ENCODE peak calls at places on chromosomes 13 and 19, in ten cellular contexts. One of them, this sample, is unnamed. For H3K4me1, the result is how much of the 10 kb centered on the place peaks cover.

GRCh38 chr19:739998-740715 is 10.8 kb upstream of the MISP start:
- DNase-seq in H1: no peak
- DNase-seq in esophagus squamous epithelium: no peak
- DNase-seq in breast epithelium: no peak
- DNase-seq in suprapubic skin: no peak
- DNase-seq in Peyer's patch: peak
- DNase-seq in transverse colon: no peak
- DNase-seq in IMR-90: no peak
- DNase-seq in HepG2: peak
- DNase-seq in body of pancreas: no peak
- DNase-seq in this sample: no peak

GRCh38 chr19:52200044-52200443 is 10.2 kb downstream of the PPP2R1A start:
- DNase-seq in suprapubic skin: peak
- DNase-seq in Peyer's patch: no peak
- DNase-seq in breast epithelium: peak
- DNase-seq in body of pancreas: no peak
- DNase-seq in HepG2: no peak
- DNase-seq in IMR-90: peak
- DNase-seq in H1: no peak
- DNase-seq in esophagus squamous epithelium: no peak
- DNase-seq in transverse colon: no peak
- DNase-seq in this sample: peak

GRCh38 chr13:37306778-37307544 is 201.5 kb upstream of the CSNK1A1L start:
- DNase-seq in H1: no peak
- DNase-seq in Peyer's patch: no peak
- DNase-seq in body of pancreas: no peak
- DNase-seq in HepG2: no peak
- DNase-seq in breast epithelium: no peak
- DNase-seq in transverse colon: no peak
- DNase-seq in IMR-90: peak
- DNase-seq in suprapubic skin: no peak
- DNase-seq in esophagus squamous epithelium: no peak
- DNase-seq in this sample: no peak

GRCh38 chr19:7917292-7918061 is 2.7 kb upstream of the SNAPC2 start:
- DNase-seq in Peyer's patch: peak
- DNase-seq in esophagus squamous epithelium: no peak
- DNase-seq in HepG2: no peak
- DNase-seq in transverse colon: peak
- DNase-seq in body of pancreas: peak
- DNase-seq in breast epithelium: no peak
- DNase-seq in IMR-90: peak
- DNase-seq in suprapubic skin: no peak
- DNase-seq in H1: no peak
- DNase-seq in this sample: peak

GRCh38 chr13:39451301-39451700 is 151.7 kb downstream of the LHFPL6 start:
- DNase-seq in HepG2: no peak
- DNase-seq in breast epithelium: no peak
- DNase-seq in Peyer's patch: no peak
- DNase-seq in transverse colon: no peak
- DNase-seq in esophagus squamous epithelium: no peak
- DNase-seq in body of pancreas: no peak
- DNase-seq in IMR-90: peak
- DNase-seq in suprapubic skin: no peak
- DNase-seq in H1: no peak
- DNase-seq in this sample: no peak

GRCh38 chr13:97506511-97506910 is 72.5 kb downstream of the RAP2A start:
- DNase-seq in IMR-90: peak
- DNase-seq in HepG2: no peak
- DNase-seq in transverse colon: no peak
- DNase-seq in suprapubic skin: no peak
- DNase-seq in breast epithelium: no peak
- DNase-seq in esophagus squamous epithelium: no peak
- DNase-seq in body of pancreas: no peak
- DNase-seq in H1: no peak
- DNase-seq in Peyer's patch: no peak
- DNase-seq in this sample: no peak

GRCh38 chr13:112532837-112533745 is 54.9 kb downstream of the TUBGCP3 start:
- DNase-seq in IMR-90: no peak
- DNase-seq in suprapubic skin: no peak
- DNase-seq in esophagus squamous epithelium: no peak
- DNase-seq in transverse colon: no peak
- DNase-seq in H1: no peak
- DNase-seq in breast epithelium: no peak
- DNase-seq in body of pancreas: no peak
- DNase-seq in Peyer's patch: no peak
- DNase-seq in HepG2: no peak
- DNase-seq in this sample: no peak

GRCh38 chr19:1266116-1266817 is 2.9 kb upstream of the CIRBP start:
- DNase-seq in IMR-90: peak
- DNase-seq in Peyer's patch: peak
- DNase-seq in H1: no peak
- DNase-seq in esophagus squamous epithelium: peak
- DNase-seq in transverse colon: peak
- DNase-seq in breast epithelium: no peak
- DNase-seq in body of pancreas: peak
- DNase-seq in HepG2: peak
- DNase-seq in suprapubic skin: peak
- DNase-seq in this sample: peak

DNA sequence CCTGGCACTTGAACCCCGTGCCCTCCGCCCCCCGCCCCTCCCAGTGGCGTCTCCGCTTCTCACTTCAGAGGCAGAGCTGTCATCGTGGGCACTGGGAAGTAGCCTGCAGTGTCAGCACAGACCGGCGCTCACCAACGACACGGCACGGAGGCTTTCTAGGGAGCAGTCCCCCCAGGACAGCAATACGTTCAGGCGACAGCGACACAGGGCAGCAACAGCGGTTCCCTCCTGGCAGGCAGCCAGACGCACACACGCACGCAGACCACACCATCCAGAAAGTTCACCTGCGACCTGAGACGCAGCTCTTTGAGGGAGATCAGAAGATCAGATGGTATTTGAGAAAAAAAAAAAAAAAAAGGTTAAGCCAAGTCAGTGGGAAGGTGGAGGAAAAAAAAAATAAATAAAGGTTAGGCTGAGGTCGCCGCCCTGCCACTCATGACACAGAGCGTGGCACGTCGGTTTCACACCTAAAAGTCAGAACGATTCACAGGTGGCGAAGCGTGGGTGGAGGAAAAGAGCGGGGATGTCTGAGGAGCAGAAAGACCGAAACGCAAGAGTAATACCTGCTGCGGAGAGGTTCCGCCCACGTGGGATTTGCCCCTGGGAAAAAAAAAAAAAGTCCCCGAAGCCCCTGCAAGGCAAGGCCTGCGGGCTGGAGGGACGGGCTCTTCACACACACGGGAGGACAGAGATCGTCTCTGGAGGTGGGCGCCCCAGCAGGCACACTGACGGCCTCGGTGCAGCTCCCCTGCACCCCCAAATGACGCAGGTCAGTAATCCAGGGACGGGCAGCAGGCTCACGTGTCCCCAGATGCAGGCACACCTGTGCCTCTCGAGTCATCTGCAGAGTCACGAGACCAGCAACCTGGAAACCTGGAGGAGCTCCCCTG is 94.5 kb downstream of the GNG7 start:
- DNase-seq in body of pancreas: no peak
- DNase-seq in H1: no peak
- DNase-seq in IMR-90: no peak
- DNase-seq in breast epithelium: no peak
- DNase-seq in suprapubic skin: no peak
- DNase-seq in HepG2: no peak
- DNase-seq in esophagus squamous epithelium: no peak
- DNase-seq in Peyer's patch: peak
- DNase-seq in transverse colon: peak
- DNase-seq in this sample: no peak
- H3K4me3 ChIP-seq in body of pancreas: no peak
- H3K4me3 ChIP-seq in H1: no peak
- H3K4me3 ChIP-seq in IMR-90: no peak
- H3K4me3 ChIP-seq in breast epithelium: no peak
- H3K4me3 ChIP-seq in suprapubic skin: no peak
- H3K4me3 ChIP-seq in HepG2: no peak
- H3K4me3 ChIP-seq in esophagus squamous epithelium: no peak
- H3K4me3 ChIP-seq in Peyer's patch: no peak
- H3K4me3 ChIP-seq in transverse colon: no peak
- H3K4me3 ChIP-seq in this sample: no peak

GRCh38 chr19:48858984-48859710 is 9.3 kb downstream of the PLEKHA4 start:
- DNase-seq in IMR-90: no peak
- DNase-seq in transverse colon: peak
- DNase-seq in HepG2: no peak
- DNase-seq in breast epithelium: no peak
- DNase-seq in esophagus squamous epithelium: no peak
- DNase-seq in suprapubic skin: no peak
- DNase-seq in H1: no peak
- DNase-seq in Peyer's patch: no peak
- DNase-seq in body of pancreas: peak
- DNase-seq in this sample: no peak
- TF ChIP-seq POLR2A in IMR-90: no peak
- TF ChIP-seq POLR2A in transverse colon: no peak
- TF ChIP-seq POLR2A in HepG2: no peak
- TF ChIP-seq POLR2A in breast epithelium: no peak
- TF ChIP-seq POLR2A in esophagus squamous epithelium: no peak
- TF ChIP-seq POLR2A in suprapubic skin: no peak
- TF ChIP-seq POLR2A in H1: no peak
- TF ChIP-seq POLR2A in Peyer's patch: no peak
- TF ChIP-seq POLR2A in body of pancreas: no peak
- TF ChIP-seq POLR2A in this sample: no peak

GRCh38 chr13:114164027-114164426 is 15.0 kb upstream of the CFAP97D2 start:
- DNase-seq in transverse colon: no peak
- DNase-seq in Peyer's patch: no peak
- DNase-seq in IMR-90: no peak
- DNase-seq in breast epithelium: no peak
- DNase-seq in esophagus squamous epithelium: no peak
- DNase-seq in H1: no peak
- DNase-seq in suprapubic skin: no peak
- DNase-seq in HepG2: no peak
- DNase-seq in body of pancreas: no peak
- DNase-seq in this sample: no peak

GRCh38 chr13:114161028-114161556 is 18.0 kb upstream of the CFAP97D2 start:
- DNase-seq in H1: no peak
- DNase-seq in breast epithelium: no peak
- DNase-seq in IMR-90: no peak
- DNase-seq in suprapubic skin: no peak
- DNase-seq in transverse colon: no peak
- DNase-seq in HepG2: no peak
- DNase-seq in body of pancreas: no peak
- DNase-seq in esophagus squamous epithelium: no peak
- DNase-seq in Peyer's patch: peak
- DNase-seq in this sample: peak

GRCh38 chr13:114161644-114162532 is 17.2 kb upstream of the CFAP97D2 start:
- DNase-seq in Peyer's patch: peak
- DNase-seq in HepG2: peak
- DNase-seq in transverse colon: peak
- DNase-seq in esophagus squamous epithelium: no peak
- DNase-seq in H1: no peak
- DNase-seq in IMR-90: peak
- DNase-seq in breast epithelium: peak
- DNase-seq in body of pancreas: peak
- DNase-seq in suprapubic skin: no peak
- DNase-seq in this sample: peak

GRCh38 chr13:114164681-114165429 is 14.2 kb upstream of the CFAP97D2 start:
- DNase-seq in HepG2: no peak
- DNase-seq in body of pancreas: no peak
- DNase-seq in transverse colon: no peak
- DNase-seq in suprapubic skin: no peak
- DNase-seq in esophagus squamous epithelium: no peak
- DNase-seq in H1: no peak
- DNase-seq in breast epithelium: no peak
- DNase-seq in Peyer's patch: no peak
- DNase-seq in IMR-90: no peak
- DNase-seq in this sample: no peak

DNA sequence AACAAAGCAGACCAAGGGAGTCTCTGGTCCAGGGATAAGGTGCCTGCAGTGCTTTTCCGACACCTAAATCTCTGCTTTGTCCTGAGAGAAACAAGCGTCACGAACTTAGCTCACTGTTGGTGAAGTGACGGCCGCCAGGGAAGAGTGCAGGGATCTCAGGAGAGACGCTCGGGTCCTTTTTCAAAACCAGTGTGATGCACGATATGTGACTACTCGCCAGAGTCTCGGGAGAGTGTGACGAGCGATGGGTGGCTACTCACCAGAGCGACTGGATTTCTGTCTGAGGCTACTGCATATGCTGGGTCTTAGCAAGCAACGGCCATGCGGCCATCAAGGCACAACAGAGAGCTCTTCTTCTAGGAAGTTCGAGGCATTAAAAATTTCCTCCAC is 16.5 kb upstream of the CFAP97D2 start:
- DNase-seq in HepG2: no peak
- DNase-seq in H1: no peak
- DNase-seq in esophagus squamous epithelium: no peak
- DNase-seq in breast epithelium: no peak
- DNase-seq in IMR-90: no peak
- DNase-seq in transverse colon: no peak
- DNase-seq in suprapubic skin: no peak
- DNase-seq in body of pancreas: no peak
- DNase-seq in Peyer's patch: peak
- DNase-seq in this sample: no peak
- H3K4me1 ChIP-seq in HepG2: under half
- H3K4me1 ChIP-seq in H1: under half
- H3K4me1 ChIP-seq in esophagus squamous epithelium: under half
- H3K4me1 ChIP-seq in breast epithelium: under half
- H3K4me1 ChIP-seq in IMR-90: under half
- H3K4me1 ChIP-seq in transverse colon: under half
- H3K4me1 ChIP-seq in suprapubic skin: under half
- H3K4me1 ChIP-seq in body of pancreas: under half
- H3K4me1 ChIP-seq in Peyer's patch: under half
- H3K4me1 ChIP-seq in this sample: under half

GRCh38 chr19:35155441-35155840 is 906 bp downstream of the FXYD5 start:
- DNase-seq in body of pancreas: no peak
- DNase-seq in H1: no peak
- DNase-seq in transverse colon: no peak
- DNase-seq in esophagus squamous epithelium: no peak
- DNase-seq in breast epithelium: no peak
- DNase-seq in Peyer's patch: no peak
- DNase-seq in HepG2: no peak
- DNase-seq in IMR-90: no peak
- DNase-seq in suprapubic skin: no peak
- DNase-seq in this sample: no peak

GRCh38 chr19:35154535-35155406 is at the start of gene FXYD5:
- DNase-seq in body of pancreas: peak
- DNase-seq in H1: no peak
- DNase-seq in Peyer's patch: no peak
- DNase-seq in transverse colon: peak
- DNase-seq in IMR-90: peak
- DNase-seq in esophagus squamous epithelium: no peak
- DNase-seq in breast epithelium: no peak
- DNase-seq in suprapubic skin: peak
- DNase-seq in HepG2: no peak
- DNase-seq in this sample: no peak

GRCh38 chr19:35155981-35156672 is 1.6 kb downstream of the FXYD5 start:
- DNase-seq in esophagus squamous epithelium: no peak
- DNase-seq in HepG2: no peak
- DNase-seq in H1: no peak
- DNase-seq in Peyer's patch: no peak
- DNase-seq in suprapubic skin: no peak
- DNase-seq in breast epithelium: no peak
- DNase-seq in IMR-90: no peak
- DNase-seq in transverse colon: no peak
- DNase-seq in body of pancreas: no peak
- DNase-seq in this sample: no peak

GRCh38 chr19:35157431-35157830 is 2.9 kb downstream of the FXYD5 start:
- DNase-seq in transverse colon: no peak
- DNase-seq in IMR-90: no peak
- DNase-seq in HepG2: no peak
- DNase-seq in suprapubic skin: no peak
- DNase-seq in Peyer's patch: no peak
- DNase-seq in esophagus squamous epithelium: no peak
- DNase-seq in breast epithelium: no peak
- DNase-seq in body of pancreas: no peak
- DNase-seq in H1: no peak
- DNase-seq in this sample: no peak

DNA sequence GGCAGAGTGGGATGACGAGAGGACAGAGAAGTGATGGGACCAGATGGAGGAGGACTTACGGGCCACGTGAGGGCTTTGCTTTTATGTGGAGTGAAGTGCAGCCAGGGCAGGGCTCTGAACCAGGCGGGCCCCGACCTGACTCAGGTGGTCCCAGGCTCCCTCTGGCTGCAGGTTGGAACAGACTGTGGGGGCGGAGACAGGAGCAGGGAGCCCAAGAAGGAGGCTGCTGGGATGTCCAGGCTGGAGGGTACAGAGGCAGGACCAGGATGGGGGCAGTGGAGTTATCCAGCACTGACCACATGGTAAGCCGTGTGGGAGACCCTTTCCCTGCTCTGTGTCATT is 2.1 kb downstream of the FXYD5 start:
- DNase-seq in Peyer's patch: no peak
- DNase-seq in transverse colon: no peak
- DNase-seq in body of pancreas: no peak
- DNase-seq in HepG2: no peak
- DNase-seq in esophagus squamous epithelium: no peak
- DNase-seq in IMR-90: no peak
- DNase-seq in H1: no peak
- DNase-seq in suprapubic skin: no peak
- DNase-seq in breast epithelium: no peak
- DNase-seq in this sample: no peak
- H3K4me3 ChIP-seq in Peyer's patch: no peak
- H3K4me3 ChIP-seq in transverse colon: no peak
- H3K4me3 ChIP-seq in body of pancreas: no peak
- H3K4me3 ChIP-seq in HepG2: no peak
- H3K4me3 ChIP-seq in esophagus squamous epithelium: no peak
- H3K4me3 ChIP-seq in IMR-90: no peak
- H3K4me3 ChIP-seq in H1: no peak
- H3K4me3 ChIP-seq in suprapubic skin: no peak
- H3K4me3 ChIP-seq in breast epithelium: no peak
- H3K4me3 ChIP-seq in this sample: no peak

This sample was measured in testis.